ENCODE peak calls at places on chromosomes 11 and 22, in eight cellular contexts. One of them, this sample, is unnamed.

GRCh38 chr11:47359586-47359985 is 7.1 kb upstream of the MYBPC3 start:
- DNase-seq in GM12865: no peak
- DNase-seq in endothelial cell: no peak
- DNase-seq in brain microvascular endothelial cell: no peak
- DNase-seq in fibroblast of lung: no peak
- DNase-seq in tibial nerve: no peak
- DNase-seq in cardiac fibroblast: no peak
- DNase-seq in B cell: no peak
- DNase-seq in this sample: no peak

GRCh38 chr11:9274499-9275228 is 9.5 kb upstream of the DENND5A start:
- DNase-seq in fibroblast of lung: no peak
- DNase-seq in tibial nerve: no peak
- DNase-seq in endothelial cell: no peak
- DNase-seq in cardiac fibroblast: peak
- DNase-seq in B cell: no peak
- DNase-seq in brain microvascular endothelial cell: no peak
- DNase-seq in GM12865: no peak
- DNase-seq in this sample: no peak

GRCh38 chr11:26048271-26048670 is 283.7 kb upstream of the ANO3 start:
- DNase-seq in brain microvascular endothelial cell: no peak
- DNase-seq in tibial nerve: no peak
- DNase-seq in B cell: no peak
- DNase-seq in cardiac fibroblast: no peak
- DNase-seq in endothelial cell: no peak
- DNase-seq in GM12865: no peak
- DNase-seq in fibroblast of lung: no peak
- DNase-seq in this sample: no peak

GRCh38 chr22:29461263-29461662 is 18.8 kb upstream of the NEFH start:
- DNase-seq in tibial nerve: no peak
- DNase-seq in endothelial cell: no peak
- DNase-seq in fibroblast of lung: no peak
- DNase-seq in brain microvascular endothelial cell: no peak
- DNase-seq in GM12865: no peak
- DNase-seq in B cell: no peak
- DNase-seq in cardiac fibroblast: no peak
- DNase-seq in this sample: no peak

GRCh38 chr11:76721755-76722677 is 51.5 kb upstream of the LRRC32 start:
- DNase-seq in brain microvascular endothelial cell: peak
- DNase-seq in fibroblast of lung: peak
- DNase-seq in endothelial cell: peak
- DNase-seq in B cell: peak
- DNase-seq in GM12865: peak
- DNase-seq in cardiac fibroblast: peak
- DNase-seq in tibial nerve: peak
- DNase-seq in this sample: peak

GRCh38 chr11:26974068-26974790 is 19.7 kb upstream of the FIBIN start:
- DNase-seq in fibroblast of lung: peak
- DNase-seq in GM12865: no peak
- DNase-seq in endothelial cell: no peak
- DNase-seq in brain microvascular endothelial cell: no peak
- DNase-seq in B cell: no peak
- DNase-seq in tibial nerve: no peak
- DNase-seq in cardiac fibroblast: peak
- DNase-seq in this sample: no peak

GRCh38 chr22:38205261-38206128 is 3.7 kb downstream of the MAFF start:
- DNase-seq in brain microvascular endothelial cell: peak
- DNase-seq in cardiac fibroblast: peak
- DNase-seq in fibroblast of lung: peak
- DNase-seq in GM12865: no peak
- DNase-seq in tibial nerve: peak
- DNase-seq in endothelial cell: no peak
- DNase-seq in B cell: no peak
- DNase-seq in this sample: no peak

GRCh38 chr11:60844870-60845221 is 2.9 kb downstream of the CCDC86 start:
- DNase-seq in fibroblast of lung: no peak
- DNase-seq in cardiac fibroblast: no peak
- DNase-seq in B cell: no peak
- DNase-seq in GM12865: no peak
- DNase-seq in brain microvascular endothelial cell: no peak
- DNase-seq in tibial nerve: no peak
- DNase-seq in endothelial cell: no peak
- DNase-seq in this sample: no peak

GRCh38 chr11:8828580-8829358 is 82.2 kb upstream of the AKIP1 start:
- DNase-seq in brain microvascular endothelial cell: peak
- DNase-seq in cardiac fibroblast: no peak
- DNase-seq in GM12865: no peak
- DNase-seq in tibial nerve: no peak
- DNase-seq in endothelial cell: no peak
- DNase-seq in B cell: no peak
- DNase-seq in fibroblast of lung: no peak
- DNase-seq in this sample: no peak

GRCh38 chr22:18974477-18975180 is 38.5 kb upstream of the PRODH start:
- DNase-seq in GM12865: no peak
- DNase-seq in B cell: no peak
- DNase-seq in fibroblast of lung: no peak
- DNase-seq in cardiac fibroblast: no peak
- DNase-seq in tibial nerve: no peak
- DNase-seq in brain microvascular endothelial cell: no peak
- DNase-seq in endothelial cell: no peak
- DNase-seq in this sample: no peak

GRCh38 chr11:61281581-61282250 is 13.4 kb downstream of the VWCE start:
- DNase-seq in fibroblast of lung: peak
- DNase-seq in GM12865: peak
- DNase-seq in brain microvascular endothelial cell: no peak
- DNase-seq in cardiac fibroblast: peak
- DNase-seq in B cell: no peak
- DNase-seq in endothelial cell: peak
- DNase-seq in tibial nerve: no peak
- DNase-seq in this sample: peak

GRCh38 chr22:38618682-38619081 is 37.5 kb downstream of the FAM227A start:
- DNase-seq in GM12865: no peak
- DNase-seq in fibroblast of lung: no peak
- DNase-seq in tibial nerve: no peak
- DNase-seq in B cell: no peak
- DNase-seq in endothelial cell: no peak
- DNase-seq in cardiac fibroblast: peak
- DNase-seq in brain microvascular endothelial cell: peak
- DNase-seq in this sample: no peak

GRCh38 chr11:76025068-76025467 is 181.2 kb downstream of the WNT11 start:
- DNase-seq in brain microvascular endothelial cell: peak
- DNase-seq in fibroblast of lung: peak
- DNase-seq in tibial nerve: no peak
- DNase-seq in cardiac fibroblast: peak
- DNase-seq in B cell: no peak
- DNase-seq in GM12865: peak
- DNase-seq in endothelial cell: no peak
- DNase-seq in this sample: no peak

GRCh38 chr11:134725939-134726639 is 314.0 kb upstream of the B3GAT1 start:
- DNase-seq in tibial nerve: no peak
- DNase-seq in endothelial cell: peak
- DNase-seq in B cell: no peak
- DNase-seq in GM12865: no peak
- DNase-seq in fibroblast of lung: no peak
- DNase-seq in cardiac fibroblast: no peak
- DNase-seq in brain microvascular endothelial cell: no peak
- DNase-seq in this sample: no peak

GRCh38 chr11:66289548-66290331 is 797 bp upstream of the YIF1A start:
- DNase-seq in GM12865: peak
- DNase-seq in brain microvascular endothelial cell: no peak
- DNase-seq in fibroblast of lung: no peak
- DNase-seq in endothelial cell: peak
- DNase-seq in tibial nerve: peak
- DNase-seq in cardiac fibroblast: peak
- DNase-seq in B cell: peak
- DNase-seq in this sample: peak

GRCh38 chr11:132472411-132473205 is 1059.7 kb downstream of the OPCML start:
- DNase-seq in tibial nerve: no peak
- DNase-seq in cardiac fibroblast: peak
- DNase-seq in brain microvascular endothelial cell: peak
- DNase-seq in endothelial cell: no peak
- DNase-seq in B cell: no peak
- DNase-seq in GM12865: no peak
- DNase-seq in fibroblast of lung: peak
- DNase-seq in this sample: no peak
- TF ChIP-seq CTCF in tibial nerve: no peak
- TF ChIP-seq CTCF in cardiac fibroblast: no peak
- TF ChIP-seq CTCF in brain microvascular endothelial cell: peak
- TF ChIP-seq CTCF in endothelial cell: no peak
- TF ChIP-seq CTCF in B cell: no peak
- TF ChIP-seq CTCF in GM12865: no peak
- TF ChIP-seq CTCF in fibroblast of lung: no peak
- TF ChIP-seq CTCF in this sample: no peak

GRCh38 chr22:45867906-45868555 is 108.9 kb downstream of the WNT7B start:
- DNase-seq in tibial nerve: no peak
- DNase-seq in endothelial cell: peak
- DNase-seq in GM12865: no peak
- DNase-seq in cardiac fibroblast: no peak
- DNase-seq in B cell: no peak
- DNase-seq in fibroblast of lung: no peak
- DNase-seq in brain microvascular endothelial cell: no peak
- DNase-seq in this sample: no peak

GRCh38 chr22:45866398-45867117 is 110.4 kb downstream of the WNT7B start:
- DNase-seq in fibroblast of lung: no peak
- DNase-seq in tibial nerve: no peak
- DNase-seq in endothelial cell: peak
- DNase-seq in cardiac fibroblast: no peak
- DNase-seq in B cell: no peak
- DNase-seq in brain microvascular endothelial cell: no peak
- DNase-seq in GM12865: no peak
- DNase-seq in this sample: no peak

GRCh38 chr22:45865561-45866397 is 111.2 kb downstream of the WNT7B start:
- DNase-seq in B cell: no peak
- DNase-seq in fibroblast of lung: no peak
- DNase-seq in GM12865: no peak
- DNase-seq in brain microvascular endothelial cell: no peak
- DNase-seq in cardiac fibroblast: no peak
- DNase-seq in endothelial cell: peak
- DNase-seq in tibial nerve: no peak
- DNase-seq in this sample: no peak

GRCh38 chr22:45868586-45869443 is 108.1 kb downstream of the WNT7B start:
- DNase-seq in endothelial cell: no peak
- DNase-seq in tibial nerve: no peak
- DNase-seq in GM12865: no peak
- DNase-seq in fibroblast of lung: no peak
- DNase-seq in brain microvascular endothelial cell: no peak
- DNase-seq in B cell: no peak
- DNase-seq in cardiac fibroblast: no peak
- DNase-seq in this sample: no peak

DNA sequence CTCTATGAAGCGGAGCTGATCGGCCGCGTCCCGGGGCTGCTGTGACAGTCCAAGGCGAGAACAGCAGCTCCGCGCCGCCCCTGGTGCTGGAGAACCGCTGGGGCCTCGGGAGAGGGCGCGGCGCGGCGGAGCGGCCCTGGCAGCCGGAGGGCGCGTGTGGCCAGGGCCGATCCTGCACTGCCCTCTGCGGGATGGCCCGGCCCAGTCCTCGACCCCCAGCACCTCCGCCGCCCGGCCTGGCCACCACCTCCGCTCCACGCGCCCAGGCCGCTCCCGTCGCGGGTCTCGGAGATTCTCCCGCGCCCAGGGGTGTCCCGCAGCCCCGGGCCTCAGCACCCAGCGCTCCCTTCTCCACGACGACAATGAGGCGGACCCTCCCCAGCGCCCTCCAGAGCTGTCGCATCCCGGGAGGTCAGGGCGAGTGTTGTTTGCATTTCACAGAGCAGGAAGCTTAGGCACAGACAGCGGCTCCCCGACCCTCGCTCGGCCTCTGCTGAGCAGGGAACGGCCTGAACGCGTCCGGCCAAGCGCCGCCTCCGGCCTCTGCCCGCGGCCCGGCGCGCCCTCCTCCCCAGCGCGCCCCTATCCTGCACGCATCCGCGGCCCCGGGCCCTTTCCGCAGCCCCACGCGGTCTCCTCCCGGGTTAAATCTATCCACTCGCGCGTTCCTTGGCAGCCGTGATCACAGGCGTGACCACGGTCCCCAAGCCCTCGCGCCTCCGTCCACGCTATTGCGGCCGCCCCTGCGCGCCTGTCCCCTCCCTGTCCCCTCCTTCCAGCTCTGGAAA is 109.7 kb downstream of the WNT7B start:
- DNase-seq in B cell: no peak
- DNase-seq in cardiac fibroblast: peak
- DNase-seq in brain microvascular endothelial cell: no peak
- DNase-seq in tibial nerve: no peak
- DNase-seq in endothelial cell: peak
- DNase-seq in GM12865: no peak
- DNase-seq in fibroblast of lung: peak
- DNase-seq in this sample: no peak
- TF ChIP-seq CTCF in B cell: no peak
- TF ChIP-seq CTCF in cardiac fibroblast: no peak
- TF ChIP-seq CTCF in brain microvascular endothelial cell: no peak
- TF ChIP-seq CTCF in tibial nerve: peak
- TF ChIP-seq CTCF in endothelial cell: no peak
- TF ChIP-seq CTCF in GM12865: no peak
- TF ChIP-seq CTCF in fibroblast of lung: peak
- TF ChIP-seq CTCF in this sample: no peak

DNA sequence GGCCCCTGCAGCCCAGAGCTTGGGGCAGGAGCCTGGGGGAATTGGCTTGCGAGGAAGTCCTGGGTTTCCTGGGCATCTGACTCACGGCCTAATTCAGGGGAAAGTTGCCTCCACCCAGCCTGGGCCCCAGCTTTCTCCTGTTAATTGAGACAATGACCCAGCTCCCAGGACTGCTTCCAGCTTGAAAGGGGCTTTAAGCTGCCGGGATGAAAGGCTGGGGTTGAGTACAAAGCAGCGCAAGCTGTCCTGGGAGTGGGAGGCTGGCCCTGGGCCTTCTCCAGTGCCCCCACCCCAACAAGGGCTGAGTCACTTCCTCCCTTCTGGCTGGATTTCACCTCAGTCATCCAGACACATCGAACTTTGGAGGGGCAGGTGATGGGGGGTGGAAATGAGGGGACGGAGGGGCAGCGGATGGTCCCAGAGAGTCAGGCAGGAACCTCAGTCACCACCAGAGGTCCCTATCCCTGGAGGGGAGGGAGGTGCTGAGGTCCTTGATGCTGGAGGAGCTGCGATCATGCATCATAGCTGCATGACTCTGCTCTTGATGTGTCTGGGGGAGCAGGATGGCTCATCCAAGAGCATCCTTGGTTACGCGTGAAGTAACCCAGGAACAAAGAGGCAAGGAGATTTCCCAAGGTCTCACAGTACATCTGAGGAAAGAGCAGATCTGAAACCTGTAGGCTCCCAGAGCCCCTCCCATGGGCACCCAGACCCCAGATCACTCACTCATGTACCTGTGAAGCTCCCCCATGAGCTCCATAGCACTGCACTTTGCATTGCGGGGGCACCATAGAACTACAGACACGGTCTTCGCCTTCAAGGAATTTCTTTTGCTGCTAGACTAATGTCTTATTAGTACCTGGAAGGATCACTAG is 30.0 kb upstream of the OAF start:
- DNase-seq in B cell: no peak
- DNase-seq in fibroblast of lung: peak
- DNase-seq in GM12865: no peak
- DNase-seq in endothelial cell: no peak
- DNase-seq in brain microvascular endothelial cell: peak
- DNase-seq in cardiac fibroblast: peak
- DNase-seq in tibial nerve: no peak
- DNase-seq in this sample: no peak
- TF ChIP-seq CTCF in B cell: no peak
- TF ChIP-seq CTCF in fibroblast of lung: no peak
- TF ChIP-seq CTCF in GM12865: no peak
- TF ChIP-seq CTCF in endothelial cell: peak
- TF ChIP-seq CTCF in brain microvascular endothelial cell: peak
- TF ChIP-seq CTCF in cardiac fibroblast: peak
- TF ChIP-seq CTCF in tibial nerve: peak
- TF ChIP-seq CTCF in this sample: no peak

GRCh38 chr11:103862049-103862826 is 174.2 kb upstream of the DDI1 start:
- DNase-seq in fibroblast of lung: no peak
- DNase-seq in tibial nerve: no peak
- DNase-seq in endothelial cell: no peak
- DNase-seq in GM12865: peak
- DNase-seq in B cell: no peak
- DNase-seq in cardiac fibroblast: no peak
- DNase-seq in brain microvascular endothelial cell: no peak
- DNase-seq in this sample: no peak
- TF ChIP-seq CTCF in fibroblast of lung: no peak
- TF ChIP-seq CTCF in tibial nerve: no peak
- TF ChIP-seq CTCF in endothelial cell: no peak
- TF ChIP-seq CTCF in GM12865: no peak
- TF ChIP-seq CTCF in B cell: no peak
- TF ChIP-seq CTCF in cardiac fibroblast: no peak
- TF ChIP-seq CTCF in brain microvascular endothelial cell: no peak
- TF ChIP-seq CTCF in this sample: no peak